ENCODE peak calls at places on chromosomes 16 and 17, in ten cellular contexts. N is activated CD8-positive, alpha-beta T cell treated with anti-CD3 and anti-CD28 coated beads for 36 hours; I is AG09319; U is HFFc6; G is K562; Y is Panc1; K is fibroblast of lung; B is transverse colon; A is lower leg skin; P is HFF-Myc. E is an unnamed sample.

GRCh38 chr17:48259710-48260291 is 152.2 kb downstream of the SNX11 start:
- DNase-seq in N (no peak), I (no peak), U (peak), G (peak), Y (no peak), K (peak), B (no peak), A (no peak), P (no peak), E (no peak)

GRCh38 chr16:87635541-87636049 is 33.3 kb downstream of the JPH3 start:
- DNase-seq in N (peak), I (no peak), U (peak), G (peak), Y (peak), K (peak), B (peak), A (no peak), P (no peak), E (peak)

GRCh38 chr16:47037396-47037745 is 63.9 kb upstream of the DNAJA2 start:
- DNase-seq in N (peak), I (no peak), U (no peak), G (peak), Y (no peak), K (peak), B (peak), A (peak), P (no peak), E (no peak)

GRCh38 chr17:17075037-17075755 is 32.9 kb downstream of the MPRIP start:
- DNase-seq in N (peak), I (no peak), U (peak), G (peak), Y (no peak), K (peak), B (no peak), A (no peak), P (peak), E (peak)

GRCh38 chr16:85570735-85571562 is 42.2 kb upstream of the GSE1 start:
- DNase-seq in N (peak), I (no peak), U (no peak), G (peak), Y (no peak), K (no peak), B (peak), A (peak), P (no peak), E (no peak)

GRCh38 chr17:77821114-77821513 is 137.4 kb upstream of the TNRC6C start:
- DNase-seq in N (peak), I (no peak), U (no peak), G (peak), Y (no peak), K (no peak), B (no peak), A (no peak), P (no peak), E (no peak)

GRCh38 chr17:34252890-34253525 is 2.1 kb upstream of the CCL2 start:
- DNase-seq in N (no peak), I (no peak), U (peak), G (no peak), Y (no peak), K (peak), B (no peak), A (no peak), P (no peak), E (no peak)

GRCh38 chr16:1523581-1524245 is 9.8 kb upstream of the TMEM204 start:
- DNase-seq in N (no peak), I (no peak), U (no peak), G (no peak), Y (no peak), K (no peak), B (no peak), A (no peak), P (no peak), E (no peak)

GRCh38 chr17:7141824-7142223 is 27.2 kb upstream of the ASGR2 start:
- DNase-seq in N (no peak), I (no peak), U (no peak), G (no peak), Y (no peak), K (no peak), B (peak), A (no peak), P (no peak), E (no peak)

GRCh38 chr16:16073884-16074781 is 124.7 kb downstream of the ABCC1 start:
- DNase-seq in N (no peak), I (peak), U (peak), G (peak), Y (no peak), K (peak), B (peak), A (no peak), P (peak), E (no peak)

GRCh38 chr17:49549311-49549605 is 26.4 kb upstream of the NXPH3 start:
- DNase-seq in N (no peak), I (no peak), U (no peak), G (no peak), Y (no peak), K (no peak), B (no peak), A (no peak), P (no peak), E (no peak)

GRCh38 chr16:85664580-85665372 is 24.0 kb downstream of the GINS2 start:
- DNase-seq in N (no peak), I (no peak), U (no peak), G (no peak), Y (no peak), K (no peak), B (no peak), A (no peak), P (no peak), E (no peak)

GRCh38 chr16:66741131-66741900 is 10.1 kb downstream of the DYNC1LI2 start:
- DNase-seq in N (no peak), I (peak), U (peak), G (peak), Y (peak), K (peak), B (peak), A (peak), P (peak), E (peak)

GRCh38 chr17:39927928-39928867 is 666 bp downstream of the LRRC3C start:
- DNase-seq in N (no peak), I (no peak), U (no peak), G (no peak), Y (no peak), K (peak), B (peak), A (peak), P (no peak), E (no peak)

GRCh38 chr17:42894283-42895184 is 6.1 kb upstream of the G6PC1 start:
- DNase-seq in N (no peak), I (no peak), U (no peak), G (no peak), Y (no peak), K (no peak), B (peak), A (no peak), P (no peak), E (no peak)

GRCh38 chr16:69837380-69837779 is 75.2 kb downstream of the WWP2 start:
- DNase-seq in N (no peak), I (no peak), U (no peak), G (no peak), Y (no peak), K (no peak), B (no peak), A (no peak), P (no peak), E (no peak)

GRCh38 chr17:75240394-75241142 is 20.8 kb downstream of the GGA3 start:
- DNase-seq in N (peak), I (no peak), U (no peak), G (peak), Y (no peak), K (peak), B (no peak), A (no peak), P (no peak), E (peak)

GRCh38 chr17:48718781-48719641 is 3.3 kb downstream of the PRAC1 start:
- DNase-seq in N (no peak), I (no peak), U (no peak), G (no peak), Y (no peak), K (no peak), B (no peak), A (no peak), P (no peak), E (no peak)

GRCh38 chr17:56440391-56440790 is 153.1 kb upstream of the NOG start:
- DNase-seq in N (no peak), I (no peak), U (peak), G (no peak), Y (no peak), K (peak), B (no peak), A (no peak), P (no peak), E (no peak)

GRCh38 chr16:66692341-66692740 is 4.2 kb downstream of the CMTM4 start:
- DNase-seq in N (no peak), I (no peak), U (no peak), G (no peak), Y (no peak), K (no peak), B (no peak), A (no peak), P (no peak), E (no peak)

GRCh38 chr17:41772586-41773189 is 13.8 kb downstream of the JUP start:
- DNase-seq in N (no peak), I (no peak), U (no peak), G (no peak), Y (no peak), K (no peak), B (peak), A (no peak), P (no peak), E (no peak)
- TF ChIP-seq CTCF in N (no peak), I (no peak), U (no peak), G (no peak), Y (no peak), K (no peak), B (no peak), A (no peak), P (no peak), E (no peak)

GRCh38 chr17:64682261-64683181 is 20.4 kb upstream of the SMURF2 start:
- DNase-seq in N (no peak), I (no peak), U (peak), G (no peak), Y (no peak), K (peak), B (no peak), A (no peak), P (no peak), E (no peak)
- TF ChIP-seq CTCF in N (no peak), I (no peak), U (peak), G (no peak), Y (no peak), K (no peak), B (no peak), A (no peak), P (no peak), E (no peak)

GRCh38 chr17:14157822-14158221 is 78.8 kb downstream of the CDRT15 start:
- DNase-seq in N (no peak), I (no peak), U (no peak), G (no peak), Y (no peak), K (peak), B (no peak), A (no peak), P (no peak), E (no peak)
- TF ChIP-seq CTCF in N (no peak), I (no peak), U (no peak), G (no peak), Y (no peak), K (no peak), B (no peak), A (no peak), P (no peak), E (no peak)

DNA sequence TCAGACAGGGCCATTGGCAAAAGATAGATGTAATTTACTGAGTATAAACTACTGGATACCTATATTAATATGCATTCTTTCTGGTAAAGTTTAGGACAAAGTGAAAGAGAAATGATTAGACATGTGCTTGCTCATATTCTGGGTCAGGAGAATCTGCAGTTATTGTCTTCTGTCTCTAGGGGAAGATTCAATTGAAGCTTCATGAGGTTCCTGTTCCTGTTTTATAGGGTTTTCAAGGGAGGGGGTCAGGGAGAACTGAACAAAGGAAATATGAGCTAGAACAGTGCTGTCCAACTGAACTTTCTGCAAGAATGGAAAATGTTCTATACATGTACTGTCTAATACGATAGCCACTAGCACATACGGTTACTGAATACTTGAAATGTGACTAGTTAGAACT is 59.3 kb upstream of the CORO6 start:
- DNase-seq in N (no peak), I (no peak), U (no peak), G (peak), Y (no peak), K (no peak), B (no peak), A (no peak), P (no peak), E (no peak)
- TF ChIP-seq CTCF in N (no peak), I (no peak), U (peak), G (no peak), Y (no peak), K (no peak), B (no peak), A (no peak), P (no peak), E (no peak)

GRCh38 chr16:48963901-48964615 is 317.6 kb downstream of the CBLN1 start:
- DNase-seq in N (no peak), I (peak), U (peak), G (no peak), Y (peak), K (peak), B (no peak), A (no peak), P (peak), E (no peak)
- TF ChIP-seq CTCF in N (no peak), I (no peak), U (no peak), G (no peak), Y (no peak), K (no peak), B (no peak), A (no peak), P (no peak), E (no peak)

GRCh38 chr17:58307468-58308172 is 21.0 kb downstream of the TSPOAP1 start:
- DNase-seq in N (no peak), I (no peak), U (no peak), G (no peak), Y (no peak), K (no peak), B (no peak), A (no peak), P (no peak), E (peak)

GRCh38 chr17:58309918-58310259 is 18.7 kb downstream of the TSPOAP1 start:
- DNase-seq in N (no peak), I (no peak), U (no peak), G (no peak), Y (no peak), K (no peak), B (no peak), A (no peak), P (no peak), E (no peak)

GRCh38 chr17:58306131-58306951 is 22.3 kb downstream of the TSPOAP1 start:
- DNase-seq in N (no peak), I (no peak), U (no peak), G (no peak), Y (no peak), K (no peak), B (no peak), A (no peak), P (no peak), E (peak)

GRCh38 chr17:58308985-58309917 is 19.3 kb downstream of the TSPOAP1 start:
- DNase-seq in N (no peak), I (no peak), U (no peak), G (no peak), Y (no peak), K (no peak), B (no peak), A (no peak), P (no peak), E (peak)

DNA sequence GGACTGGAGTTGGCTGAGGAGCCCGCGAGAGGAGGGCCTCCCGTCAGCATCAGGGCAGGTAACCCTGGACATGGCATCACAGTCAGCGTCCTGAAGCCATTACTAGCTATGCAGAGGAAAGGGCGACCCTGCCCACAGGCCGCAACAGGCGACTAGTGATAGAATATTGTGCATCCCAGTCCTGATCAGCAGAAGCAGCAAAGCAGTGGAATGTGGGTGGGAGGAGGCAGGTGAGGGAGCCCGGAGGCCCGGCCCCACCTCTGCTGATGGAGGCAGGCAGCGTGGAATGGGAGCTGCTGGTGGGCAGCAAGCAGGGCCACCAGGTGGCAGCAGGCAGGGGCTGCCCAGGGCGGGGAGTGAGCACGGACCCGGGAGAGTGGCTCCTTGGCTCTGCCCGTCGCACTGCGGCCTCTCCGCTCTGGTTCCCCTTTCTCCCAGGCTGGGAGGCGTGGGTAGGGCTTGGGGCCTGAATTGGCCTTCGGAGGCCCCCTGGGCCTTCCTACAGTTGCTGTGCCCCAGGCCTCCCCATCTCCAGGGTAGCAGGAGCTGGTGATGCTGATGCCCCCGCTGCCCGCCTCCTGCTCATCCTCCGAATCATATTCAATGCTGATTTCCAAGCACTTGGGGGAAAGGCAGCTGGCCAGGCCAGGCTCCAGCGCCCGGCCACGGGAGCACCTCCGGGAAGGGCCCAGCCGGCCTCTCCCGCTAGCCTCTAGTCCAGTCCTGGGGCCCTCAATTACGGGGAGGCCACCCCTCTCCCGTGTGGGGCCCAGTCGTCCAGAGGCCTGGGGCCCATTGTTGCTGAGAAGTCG is 20.2 kb downstream of the TSPOAP1 start:
- DNase-seq in N (no peak), I (no peak), U (no peak), G (no peak), Y (no peak), K (no peak), B (no peak), A (peak), P (no peak), E (peak)
- TF ChIP-seq CTCF in N (no peak), I (no peak), U (peak), G (peak), Y (peak), K (no peak), B (no peak), A (no peak), P (peak), E (no peak)

GRCh38 chr16:81537721-81538561 is 93.3 kb downstream of the CMIP start:
- DNase-seq in N (no peak), I (no peak), U (no peak), G (peak), Y (no peak), K (peak), B (no peak), A (no peak), P (no peak), E (no peak)

GRCh38 chr16:81536648-81537047 is 92.0 kb downstream of the CMIP start:
- DNase-seq in N (no peak), I (no peak), U (no peak), G (no peak), Y (no peak), K (no peak), B (no peak), A (no peak), P (no peak), E (no peak)

GRCh38 chr16:81541314-81541713 is 96.7 kb downstream of the CMIP start:
- DNase-seq in N (no peak), I (no peak), U (no peak), G (no peak), Y (no peak), K (no peak), B (no peak), A (no peak), P (no peak), E (no peak)

GRCh38 chr16:81535679-81536360 is 91.2 kb downstream of the CMIP start:
- DNase-seq in N (no peak), I (no peak), U (no peak), G (no peak), Y (no peak), K (no peak), B (no peak), A (no peak), P (no peak), E (no peak)

GRCh38 chr16:81539009-81539820 is 94.6 kb downstream of the CMIP start:
- DNase-seq in N (no peak), I (no peak), U (no peak), G (no peak), Y (no peak), K (no peak), B (no peak), A (no peak), P (no peak), E (no peak)
- TF ChIP-seq CTCF in N (no peak), I (no peak), U (no peak), G (no peak), Y (no peak), K (no peak), B (no peak), A (no peak), P (no peak), E (no peak)

DNA sequence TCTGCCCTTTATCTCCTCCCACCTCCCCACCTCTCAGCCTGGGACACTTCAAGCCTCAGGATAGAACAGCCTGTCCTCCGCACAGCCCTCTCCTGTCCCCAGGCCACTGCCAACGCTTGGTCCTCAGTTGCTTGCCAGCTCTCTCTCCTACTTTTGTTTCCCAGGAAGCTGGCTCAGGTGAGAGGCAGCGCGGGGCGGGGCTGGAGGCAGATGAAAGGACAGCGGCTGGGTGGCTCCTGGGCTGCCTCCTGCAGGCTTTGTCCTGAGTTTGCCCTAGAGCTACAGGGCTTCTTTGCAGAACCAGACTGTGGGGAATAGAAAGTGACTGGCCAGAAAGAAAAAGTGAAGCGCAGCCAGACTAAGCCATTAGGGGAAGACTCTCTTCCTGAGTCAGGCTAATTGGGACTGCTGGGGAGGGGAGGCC is 48.2 kb upstream of the CDC42EP4 start:
- DNase-seq in N (no peak), I (no peak), U (no peak), G (no peak), Y (no peak), K (no peak), B (peak), A (no peak), P (no peak), E (no peak)
- TF ChIP-seq CTCF in N (no peak), I (no peak), U (no peak), G (no peak), Y (no peak), K (no peak), B (peak), A (no peak), P (no peak), E (no peak)

E was measured in glutamatergic neuron.